ENCODE peak calls at places on chromosomes 11 and 22, in six cellular contexts. One of them, this sample, is unnamed.

GRCh38 chr11:114678125-114679036 is at the start of gene NXPE2:
- DNase-seq in A549: peak; percentile 25
- DNase-seq in H9: no peak
- DNase-seq in DND-41: no peak
- DNase-seq in fibroblast of lung: peak; percentile 86
- DNase-seq in keratinocyte: no peak
- DNase-seq in this sample: no peak

GRCh38 chr11:127458561-127458960 is 458.0 kb upstream of the KIRREL3 start:
- DNase-seq in DND-41: no peak
- DNase-seq in A549: no peak
- DNase-seq in fibroblast of lung: no peak
- DNase-seq in H9: no peak
- DNase-seq in keratinocyte: no peak
- DNase-seq in this sample: no peak

GRCh38 chr11:118010738-118011461 is 24.7 kb downstream of the IL10RA start:
- DNase-seq in keratinocyte: no peak
- DNase-seq in fibroblast of lung: no peak
- DNase-seq in DND-41: no peak
- DNase-seq in A549: no peak
- DNase-seq in H9: no peak
- DNase-seq in this sample: peak; percentile 93

GRCh38 chr11:89416961-89417360 is 74.2 kb downstream of the NOX4 start:
- DNase-seq in fibroblast of lung: no peak
- DNase-seq in H9: no peak
- DNase-seq in A549: no peak
- DNase-seq in DND-41: no peak
- DNase-seq in keratinocyte: no peak
- DNase-seq in this sample: no peak

GRCh38 chr11:55707029-55707428 is 45.0 kb downstream of the OR4C6 start:
- DNase-seq in H9: no peak
- DNase-seq in A549: peak; percentile 38
- DNase-seq in DND-41: no peak
- DNase-seq in fibroblast of lung: peak; percentile 9
- DNase-seq in keratinocyte: no peak
- DNase-seq in this sample: peak; percentile 51

GRCh38 chr11:66692871-66693331 is 15.2 kb upstream of the RBM4B start:
- DNase-seq in fibroblast of lung: no peak
- DNase-seq in H9: no peak
- DNase-seq in A549: no peak
- DNase-seq in keratinocyte: no peak
- DNase-seq in DND-41: no peak
- DNase-seq in this sample: no peak

GRCh38 chr11:68096962-68097361 is 24.2 kb downstream of the CHKA start:
- DNase-seq in H9: no peak
- DNase-seq in DND-41: no peak
- DNase-seq in A549: no peak
- DNase-seq in keratinocyte: no peak
- DNase-seq in fibroblast of lung: no peak
- DNase-seq in this sample: no peak

GRCh38 chr11:121586727-121587126 is 134.0 kb upstream of the SORL1-AS1 start:
- DNase-seq in H9: no peak
- DNase-seq in DND-41: no peak
- DNase-seq in A549: no peak
- DNase-seq in keratinocyte: no peak
- DNase-seq in fibroblast of lung: no peak
- DNase-seq in this sample: no peak

GRCh38 chr11:122933434-122933833 is 48.2 kb downstream of the BSX start:
- DNase-seq in A549: no peak
- DNase-seq in DND-41: no peak
- DNase-seq in keratinocyte: no peak
- DNase-seq in fibroblast of lung: no peak
- DNase-seq in H9: no peak
- DNase-seq in this sample: no peak

GRCh38 chr22:40046126-40046525 is 51.4 kb downstream of the FAM83F start:
- DNase-seq in DND-41: no peak
- DNase-seq in fibroblast of lung: no peak
- DNase-seq in A549: no peak
- DNase-seq in H9: no peak
- DNase-seq in keratinocyte: no peak
- DNase-seq in this sample: peak; percentile 23

GRCh38 chr11:16326679-16327297 is 29.6 kb downstream of the SOX6 start:
- DNase-seq in A549: no peak
- DNase-seq in DND-41: no peak
- DNase-seq in keratinocyte: no peak
- DNase-seq in fibroblast of lung: peak; percentile 43
- DNase-seq in H9: no peak
- DNase-seq in this sample: no peak

GRCh38 chr22:42747701-42748513 is 27.2 kb upstream of the A4GALT start:
- DNase-seq in fibroblast of lung: peak; percentile 84
- DNase-seq in keratinocyte: no peak
- DNase-seq in A549: no peak
- DNase-seq in DND-41: no peak
- DNase-seq in H9: no peak
- DNase-seq in this sample: no peak

GRCh38 chr11:111660822-111661221 is 58.6 kb downstream of the SIK2 start:
- DNase-seq in DND-41: no peak
- DNase-seq in keratinocyte: no peak
- DNase-seq in A549: no peak
- DNase-seq in H9: no peak
- DNase-seq in fibroblast of lung: no peak
- DNase-seq in this sample: no peak

GRCh38 chr11:6497069-6497839 is at the start of gene DNHD1:
- DNase-seq in A549: no peak
- DNase-seq in DND-41: no peak
- DNase-seq in keratinocyte: no peak
- DNase-seq in H9: peak; percentile 78
- DNase-seq in fibroblast of lung: no peak
- DNase-seq in this sample: no peak

GRCh38 chr11:69546735-69547370 is 65.4 kb downstream of the LINC01488 start:
- DNase-seq in A549: no peak
- DNase-seq in fibroblast of lung: no peak
- DNase-seq in keratinocyte: no peak
- DNase-seq in DND-41: no peak
- DNase-seq in H9: no peak
- DNase-seq in this sample: no peak

GRCh38 chr22:23192133-23192532 is 11.8 kb downstream of the BCR start:
- DNase-seq in fibroblast of lung: no peak
- DNase-seq in A549: no peak
- DNase-seq in H9: no peak
- DNase-seq in DND-41: no peak
- DNase-seq in keratinocyte: no peak
- DNase-seq in this sample: no peak

GRCh38 chr22:39567135-39567946 is 3.2 kb upstream of the CACNA1I start:
- DNase-seq in keratinocyte: peak; percentile 28
- DNase-seq in H9: no peak
- DNase-seq in DND-41: peak; percentile 80
- DNase-seq in fibroblast of lung: no peak
- DNase-seq in A549: no peak
- DNase-seq in this sample: peak; percentile 77

GRCh38 chr11:123308077-123308476 is 113.0 kb upstream of the CLMP start:
- DNase-seq in keratinocyte: no peak
- DNase-seq in fibroblast of lung: peak; percentile 86
- DNase-seq in A549: no peak
- DNase-seq in DND-41: no peak
- DNase-seq in H9: no peak
- DNase-seq in this sample: no peak

GRCh38 chr11:27894552-27894951 is 194.3 kb upstream of the BDNF start:
- DNase-seq in keratinocyte: no peak
- DNase-seq in A549: no peak
- DNase-seq in H9: no peak
- DNase-seq in DND-41: no peak
- DNase-seq in fibroblast of lung: no peak
- DNase-seq in this sample: no peak

GRCh38 chr11:64803163-64803845 is at the start of gene MAP4K2:
- DNase-seq in A549: peak; percentile 77
- DNase-seq in DND-41: peak; percentile 85
- DNase-seq in keratinocyte: peak; percentile 15
- DNase-seq in fibroblast of lung: peak; percentile 70
- DNase-seq in H9: peak; percentile 90
- DNase-seq in this sample: peak; percentile 91

GRCh38 chr11:28757725-28758515 is 649.7 kb downstream of the METTL15 start:
- DNase-seq in keratinocyte: no peak
- DNase-seq in A549: peak; percentile 85
- DNase-seq in DND-41: no peak
- DNase-seq in H9: no peak
- DNase-seq in fibroblast of lung: peak; percentile 95
- DNase-seq in this sample: no peak

GRCh38 chr22:31929126-31929928 is 15.0 kb upstream of the YWHAH start:
- DNase-seq in DND-41: no peak
- DNase-seq in keratinocyte: no peak
- DNase-seq in A549: no peak
- DNase-seq in H9: no peak
- DNase-seq in fibroblast of lung: no peak
- DNase-seq in this sample: no peak

GRCh38 chr22:39214006-39214382 is 30.8 kb downstream of the PDGFB start:
- DNase-seq in keratinocyte: no peak
- DNase-seq in DND-41: no peak
- DNase-seq in H9: no peak
- DNase-seq in A549: no peak
- DNase-seq in fibroblast of lung: no peak
- DNase-seq in this sample: no peak

GRCh38 chr22:46963672-46964545 is 201.5 kb downstream of the TBC1D22A start:
- DNase-seq in A549: no peak
- DNase-seq in keratinocyte: no peak
- DNase-seq in H9: no peak
- DNase-seq in DND-41: no peak
- DNase-seq in fibroblast of lung: no peak
- DNase-seq in this sample: no peak

GRCh38 chr11:62120001-62120400 is 3.8 kb upstream of the INCENP start:
- DNase-seq in A549: no peak
- DNase-seq in keratinocyte: no peak
- DNase-seq in DND-41: no peak
- DNase-seq in fibroblast of lung: no peak
- DNase-seq in H9: no peak
- DNase-seq in this sample: no peak

GRCh38 chr11:62123669-62124185 is at the start of gene INCENP:
- DNase-seq in fibroblast of lung: peak; percentile 98
- DNase-seq in DND-41: peak; percentile 98
- DNase-seq in keratinocyte: peak; percentile 90
- DNase-seq in H9: peak; percentile 98
- DNase-seq in A549: peak; percentile 98
- DNase-seq in this sample: peak; percentile 98

GRCh38 chr11:62120466-62120865 is 3.3 kb upstream of the INCENP start:
- DNase-seq in DND-41: no peak
- DNase-seq in fibroblast of lung: no peak
- DNase-seq in H9: no peak
- DNase-seq in keratinocyte: no peak
- DNase-seq in A549: no peak
- DNase-seq in this sample: no peak

GRCh38 chr11:62124186-62125113 is 639 bp downstream of the INCENP start:
- DNase-seq in DND-41: peak; percentile 40
- DNase-seq in keratinocyte: peak; percentile 32
- DNase-seq in H9: no peak
- DNase-seq in A549: no peak
- DNase-seq in fibroblast of lung: peak; percentile 56
- DNase-seq in this sample: peak; percentile 45

DNA sequence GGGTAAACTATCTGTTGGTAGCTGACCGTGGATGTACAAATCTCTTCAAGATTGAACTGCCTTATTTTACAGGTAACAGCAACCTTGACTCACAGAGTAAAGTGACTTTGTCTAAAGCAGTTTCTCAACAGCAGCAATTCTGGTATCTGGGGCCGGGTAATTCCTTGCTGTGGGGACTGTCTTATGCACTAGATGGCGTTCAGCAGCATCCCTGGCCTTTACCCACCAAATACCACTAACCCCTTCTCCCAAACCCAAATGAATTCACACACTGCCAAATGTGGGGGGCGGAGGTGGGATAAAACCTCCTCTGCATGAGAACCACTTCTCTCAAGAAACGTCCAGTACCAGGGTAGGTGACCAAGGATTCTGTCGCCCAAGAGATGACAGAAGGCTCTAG is 1.7 kb upstream of the INCENP start:
- DNase-seq in keratinocyte: no peak
- DNase-seq in H9: peak; percentile 59
- DNase-seq in fibroblast of lung: no peak
- DNase-seq in A549: peak; percentile 43
- DNase-seq in DND-41: no peak
- DNase-seq in this sample: peak; percentile 38
- TF ChIP-seq CTCF in keratinocyte: no peak
- TF ChIP-seq CTCF in H9: peak; percentile 57
- TF ChIP-seq CTCF in fibroblast of lung: peak; percentile 32
- TF ChIP-seq CTCF in A549: peak; percentile 16
- TF ChIP-seq CTCF in DND-41: peak; percentile 44
- TF ChIP-seq CTCF in this sample: peak; percentile 70

GRCh38 chr11:2150206-2150847 is 10.7 kb downstream of the INS start:
- DNase-seq in fibroblast of lung: peak; percentile 54
- DNase-seq in keratinocyte: no peak
- DNase-seq in DND-41: no peak
- DNase-seq in H9: no peak
- DNase-seq in A549: peak; percentile 72
- DNase-seq in this sample: peak; percentile 13
- H3K4me2 ChIP-seq in fibroblast of lung: no peak overlapping the region
- H3K4me2 ChIP-seq in keratinocyte: no peak overlapping the region
- H3K4me2 ChIP-seq in DND-41: no peak overlapping the region
- H3K4me2 ChIP-seq in H9: no peak overlapping the region
- H3K4me2 ChIP-seq in A549: no peak overlapping the region
- H3K4me2 ChIP-seq in this sample: no peak overlapping the region

GRCh38 chr11:100753144-100753543 is 66.1 kb downstream of the ARHGAP42 start:
- DNase-seq in DND-41: no peak
- DNase-seq in H9: peak; percentile 81
- DNase-seq in A549: no peak
- DNase-seq in keratinocyte: peak; percentile 28
- DNase-seq in fibroblast of lung: no peak
- DNase-seq in this sample: no peak
- TF ChIP-seq CTCF in DND-41: no peak
- TF ChIP-seq CTCF in H9: no peak
- TF ChIP-seq CTCF in A549: no peak
- TF ChIP-seq CTCF in keratinocyte: no peak
- TF ChIP-seq CTCF in fibroblast of lung: no peak
- TF ChIP-seq CTCF in this sample: no peak

DNA sequence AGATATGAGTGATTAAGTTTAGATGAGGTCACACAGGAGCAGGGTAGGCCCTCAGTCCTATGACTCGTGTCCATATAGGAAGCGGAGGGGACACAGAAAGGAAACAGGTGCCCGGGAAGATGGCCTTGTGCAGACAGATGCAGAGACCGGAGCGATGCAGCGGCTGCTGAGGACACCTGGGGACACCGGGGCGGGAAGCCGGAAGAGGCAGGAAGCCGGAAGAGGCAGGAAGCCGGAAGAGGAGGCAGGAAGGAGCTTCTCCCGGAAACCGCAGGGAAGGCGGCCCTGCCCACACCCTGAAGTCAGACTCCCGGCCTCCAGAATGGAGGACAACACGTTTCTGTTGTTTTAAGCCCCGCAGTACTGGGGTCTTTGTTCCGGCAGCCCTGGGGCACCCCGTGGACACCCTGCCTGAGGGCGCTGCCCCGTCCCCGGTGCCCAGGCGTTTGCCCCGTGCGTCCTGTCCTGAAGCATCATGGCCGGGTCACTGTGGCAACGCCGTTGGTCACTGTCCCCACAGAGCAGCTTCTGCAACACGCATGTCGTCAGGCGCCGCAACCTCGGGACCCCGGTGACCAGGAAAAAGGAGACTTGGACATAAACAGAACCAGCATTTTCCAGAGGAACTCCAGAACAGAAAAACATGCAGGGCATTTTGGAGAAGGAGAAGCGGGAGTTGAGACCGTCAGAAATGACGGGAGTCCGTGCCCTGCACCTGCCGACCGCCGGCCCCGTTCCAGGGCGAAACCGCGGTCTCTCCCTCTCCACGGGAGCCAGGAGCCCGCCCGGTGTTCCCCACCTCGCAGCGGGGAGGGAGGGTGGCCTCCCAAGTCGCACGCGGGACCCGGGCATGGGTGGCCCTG is 103.4 kb downstream of the BRD1 start:
- DNase-seq in A549: no peak
- DNase-seq in DND-41: no peak
- DNase-seq in fibroblast of lung: no peak
- DNase-seq in keratinocyte: no peak
- DNase-seq in H9: no peak
- DNase-seq in this sample: peak; percentile 38
- H3K4me2 ChIP-seq in A549: peak overlapping the region; percentile 59
- H3K4me2 ChIP-seq in DND-41: no peak overlapping the region
- H3K4me2 ChIP-seq in fibroblast of lung: no peak overlapping the region
- H3K4me2 ChIP-seq in keratinocyte: no peak overlapping the region
- H3K4me2 ChIP-seq in H9: no peak overlapping the region
- H3K4me2 ChIP-seq in this sample: peak overlapping the region; percentile 54

This sample was measured in OCI-LY7.